ENCODE peak calls at places on chromosomes 5 and 9, in five cellular contexts. A is heart right ventricle, P is left ventricle myocardium inferior, G is body of pancreas, D is esophagus squamous epithelium. Q is an unnamed sample.

GRCh38 chr5:140157032-140157781 is 17.8 kb upstream of the CYSTM1 start:
- DNase-seq in A (peak), P (peak), G (peak), D (peak), Q (peak)

GRCh38 chr5:103211858-103212500 is 46.6 kb upstream of the MACIR start:
- DNase-seq in A (no peak), P (no peak), G (no peak), D (no peak), Q (no peak)

GRCh38 chr9:77876091-77876490 is 155.5 kb downstream of the GNAQ start:
- DNase-seq in A (peak), P (no peak), G (no peak), D (no peak), Q (no peak)

GRCh38 chr9:75053869-75054268 is 25.8 kb upstream of the CARNMT1 start:
- DNase-seq in A (no peak), P (no peak), G (no peak), D (no peak), Q (no peak)

GRCh38 chr5:58077966-58078365 is 381.9 kb downstream of the PLK2 start:
- DNase-seq in A (no peak), P (no peak), G (no peak), D (no peak), Q (no peak)

GRCh38 chr5:97600486-97600885 is 417.4 kb upstream of the RIOK2 start:
- DNase-seq in A (no peak), P (no peak), G (no peak), D (no peak), Q (no peak)

GRCh38 chr5:24232929-24233328 is 411.8 kb downstream of the CDH10 start:
- DNase-seq in A (no peak), P (no peak), G (no peak), D (no peak), Q (no peak)

GRCh38 chr5:125550237-125550636 is 803.8 kb upstream of the ZNF608 start:
- DNase-seq in A (no peak), P (no peak), G (no peak), D (no peak), Q (no peak)

GRCh38 chr9:98944130-98945074 is 695 bp downstream of the COL15A1 start:
- DNase-seq in A (peak), P (peak), G (peak), D (no peak), Q (peak)

DNA sequence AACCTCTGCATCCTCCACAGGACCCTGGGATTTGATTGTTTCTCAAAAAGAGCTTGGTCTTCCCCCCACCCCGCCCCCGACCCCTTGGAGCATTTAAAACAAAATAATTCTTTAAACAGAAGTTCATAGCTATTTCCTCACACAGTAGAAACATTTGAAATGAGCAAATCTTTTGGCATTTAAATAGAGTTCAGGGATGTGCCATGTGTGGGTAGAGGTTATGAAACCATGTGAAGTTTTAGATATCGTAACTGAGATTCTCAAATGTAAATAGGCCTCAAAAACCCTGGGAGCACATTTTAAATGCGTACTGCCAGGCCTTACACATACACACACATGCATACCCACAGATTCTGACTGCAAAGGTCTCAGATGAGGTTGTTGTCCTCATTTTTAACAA is 66.5 kb downstream of the EPB41L4B start:
- DNase-seq in A (no peak), P (no peak), G (no peak), D (no peak), Q (no peak)
- H3K4me3 ChIP-seq in A (no peak), P (no peak), G (no peak), D (no peak), Q (no peak)

GRCh38 chr5:150780816-150781221 is 2.3 kb downstream of the SMIM3 start:
- DNase-seq in A (no peak), P (no peak), G (no peak), D (no peak), Q (no peak)
- H3K4me3 ChIP-seq in A (peak), P (peak), G (no peak), D (peak), Q (no peak)

GRCh38 chr5:36881304-36881703 is 4.7 kb downstream of the NIPBL start:
- DNase-seq in A (no peak), P (no peak), G (no peak), D (no peak), Q (no peak)
- H3K4me3 ChIP-seq in A (no peak), P (no peak), G (no peak), D (no peak), Q (no peak)

GRCh38 chr9:73129941-73130695 is 21.5 kb upstream of the ANXA1 start:
- DNase-seq in A (no peak), P (no peak), G (no peak), D (no peak), Q (no peak)

GRCh38 chr9:73133042-73133651 is 18.5 kb upstream of the ANXA1 start:
- DNase-seq in A (no peak), P (no peak), G (no peak), D (no peak), Q (no peak)

GRCh38 chr9:73132034-73132776 is 19.5 kb upstream of the ANXA1 start:
- DNase-seq in A (peak), P (peak), G (peak), D (no peak), Q (peak)

GRCh38 chr9:73133921-73134407 is 17.7 kb upstream of the ANXA1 start:
- DNase-seq in A (no peak), P (no peak), G (no peak), D (no peak), Q (no peak)

GRCh38 chr9:73131376-73131775 is 20.3 kb upstream of the ANXA1 start:
- DNase-seq in A (no peak), P (no peak), G (no peak), D (no peak), Q (no peak)
- H3K4me3 ChIP-seq in A (peak), P (peak), G (no peak), D (peak), Q (no peak)

DNA sequence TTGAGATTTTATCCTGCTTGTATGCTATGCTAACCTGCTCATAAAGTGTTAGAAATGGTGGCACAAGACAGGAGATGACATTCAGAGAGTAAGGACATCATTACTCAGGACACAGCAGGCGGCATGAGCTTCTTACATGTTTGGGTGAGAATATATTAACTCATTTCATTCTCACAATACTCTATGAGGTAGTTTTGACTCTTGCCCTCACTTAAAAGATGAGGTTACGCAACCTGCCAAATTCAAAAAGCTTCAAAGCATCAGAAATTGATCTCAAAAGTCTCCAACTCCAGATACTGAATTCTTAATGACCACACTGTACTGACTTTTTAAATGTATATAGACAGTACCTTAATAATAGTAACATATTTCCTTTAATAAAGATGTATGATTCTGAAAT is 60.8 kb downstream of the CDH18 start:
- DNase-seq in A (no peak), P (no peak), G (no peak), D (no peak), Q (no peak)
- H3K4me3 ChIP-seq in A (no peak), P (no peak), G (no peak), D (no peak), Q (no peak)

GRCh38 chr5:169636477-169637084 is 494 bp upstream of the DOCK2 start:
- DNase-seq in A (no peak), P (no peak), G (no peak), D (no peak), Q (no peak)
- H3K4me3 ChIP-seq in A (peak), P (peak), G (no peak), D (peak), Q (no peak)

DNA sequence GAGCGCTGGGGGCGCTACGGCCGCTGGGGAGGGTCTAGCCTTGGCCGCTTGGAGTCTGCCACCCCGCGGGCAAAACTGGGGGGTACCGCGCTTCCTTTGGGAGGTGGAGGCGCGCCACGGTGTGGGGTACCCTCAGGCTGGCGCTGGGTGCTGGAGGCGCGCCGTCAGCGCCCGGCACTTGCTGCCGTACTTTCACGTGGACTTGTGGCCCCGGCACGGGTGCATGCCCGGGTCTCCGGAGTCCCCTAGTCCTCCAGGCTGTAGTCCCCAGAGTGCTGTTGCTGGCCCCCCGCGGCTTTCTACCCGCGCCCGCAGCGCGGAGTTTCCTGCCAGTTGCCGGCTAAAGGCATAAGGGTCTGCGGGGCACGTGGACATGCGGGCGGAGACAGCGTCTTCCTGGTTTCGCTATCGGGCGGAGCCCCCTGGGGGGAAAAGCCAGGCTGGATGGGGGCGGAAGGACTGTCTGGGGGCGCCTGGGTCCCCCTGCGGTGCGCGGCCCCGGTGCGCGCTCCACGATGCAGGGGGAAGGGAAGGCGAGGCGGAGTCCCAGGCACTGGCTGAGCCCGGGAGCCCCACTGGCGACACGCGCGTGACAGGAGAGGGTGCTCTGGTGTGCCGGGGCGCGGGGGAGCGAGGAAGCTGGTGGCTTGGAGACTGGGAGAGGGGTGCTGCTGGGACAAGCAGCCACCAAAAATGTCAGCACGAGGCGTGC is 666 bp downstream of the PPARGC1B start:
- DNase-seq in A (peak), P (peak), G (peak), D (no peak), Q (peak)
- H3K4me3 ChIP-seq in A (peak), P (peak), G (peak), D (peak), Q (peak)

Q was measured in aorta.